ENCODE peak calls at places on chromosomes 6 and 20, in five cellular contexts. E is SIG-M5; K is stromal cell of bone marrow; Y is NCI-H2171 treated with DMSO at 0.1 percent for 48 hours; V is activated CD4-positive, alpha-beta T cell treated with anti-CD3 and anti-CD28 coated beads for 1 hour. G is an unnamed sample.
A peak's percentile ranks its signal among the peaks of the same experiment; 100 is the strongest.

GRCh38 chr6:170434821-170435155 is 118.3 kb downstream of the PSMB1 start:
- DNase-seq in E (no peak), K (no peak), Y (no peak), V (no peak), G (no peak)

GRCh38 chr20:60022849-60023248 is 64.6 kb downstream of the CDH26 start:
- DNase-seq in E (no peak), K (no peak), Y (no peak), V (no peak), G (no peak)

GRCh38 chr6:138162104-138162946 is 586 bp downstream of the ARFGEF3 start:
- DNase-seq in E (no peak), K (no peak), Y (peak; percentile 93), V (no peak), G (no peak)

GRCh38 chr6:10441004-10441654 is 26.3 kb upstream of the TFAP2A start:
- DNase-seq in E (no peak), K (peak; percentile 84), Y (no peak), V (no peak), G (peak; percentile 71)

GRCh38 chr6:10883312-10884244 is 1.7 kb upstream of the GCM2 start:
- DNase-seq in E (no peak), K (no peak), Y (no peak), V (no peak), G (no peak)

GRCh38 chr6:150088481-150089154 is 19.7 kb upstream of the ULBP3 start:
- DNase-seq in E (no peak), K (no peak), Y (no peak), V (no peak), G (no peak)

GRCh38 chr6:56808871-56809359 is 146.0 kb upstream of the BEND6 start:
- DNase-seq in E (no peak), K (no peak), Y (peak; percentile 62), V (no peak), G (peak; percentile 24)

GRCh38 chr6:73180076-73180717 is 45.1 kb downstream of the KHDC1L start:
- DNase-seq in E (no peak), K (no peak), Y (no peak), V (no peak), G (no peak)

GRCh38 chr6:163579111-163579879 is 164.8 kb downstream of the QKI start:
- DNase-seq in E (no peak), K (no peak), Y (no peak), V (no peak), G (no peak)

GRCh38 chr20:59725476-59726119 is 121.3 kb downstream of the PHACTR3 start:
- DNase-seq in E (no peak), K (no peak), Y (no peak), V (no peak), G (no peak)

GRCh38 chr6:14025160-14025559 is 92.4 kb upstream of the CD83 start:
- DNase-seq in E (peak; percentile 36), K (no peak), Y (no peak), V (no peak), G (no peak)

GRCh38 chr6:125310994-125311649 is 9.4 kb upstream of the HDDC2 start:
- DNase-seq in E (no peak), K (peak; percentile 38), Y (peak; percentile 82), V (no peak), G (peak; percentile 20)

GRCh38 chr6:26309731-26310142 is 55.3 kb upstream of the BTN3A2 start:
- DNase-seq in E (no peak), K (no peak), Y (no peak), V (no peak), G (no peak)

GRCh38 chr6:37114612-37115011 is 55.3 kb upstream of the PIM1 start:
- DNase-seq in E (no peak), K (no peak), Y (no peak), V (no peak), G (no peak)

GRCh38 chr6:43221774-43222101 is 7.5 kb downstream of the DNPH1 start:
- DNase-seq in E (no peak), K (no peak), Y (no peak), V (no peak), G (no peak)

GRCh38 chr6:20377623-20378265 is 23.9 kb upstream of the E2F3 start:
- DNase-seq in E (no peak), K (no peak), Y (peak; percentile 88), V (no peak), G (no peak)

GRCh38 chr6:3732345-3733141 is 19.0 kb downstream of the PXDC1 start:
- DNase-seq in E (no peak), K (peak; percentile 72), Y (peak; percentile 79), V (peak; percentile 51), G (peak; percentile 61)

GRCh38 chr6:111725446-111726112 is 119.9 kb upstream of the TRAF3IP2 start:
- DNase-seq in E (no peak), K (peak; percentile 58), Y (no peak), V (no peak), G (peak; percentile 38)

GRCh38 chr6:4091926-4092325 is 13.0 kb upstream of the FAM217A start:
- DNase-seq in E (no peak), K (no peak), Y (no peak), V (no peak), G (no peak)

GRCh38 chr6:43715056-43715788 is 27.6 kb upstream of the MRPS18A start:
- DNase-seq in E (no peak), K (no peak), Y (no peak), V (no peak), G (no peak)

GRCh38 chr6:14706378-14706929 is 539.4 kb upstream of the JARID2 start:
- DNase-seq in E (no peak), K (peak; percentile 99), Y (no peak), V (no peak), G (peak; percentile 92)

GRCh38 chr6:81753709-81754678 is 1.5 kb upstream of the TENT5A start:
- DNase-seq in E (no peak), K (no peak), Y (no peak), V (peak; percentile 85), G (no peak)

G was measured in GM04504.